ENCODE peak calls at places on chromosomes 2 and 18, in nine cellular contexts. O, M, G, L, X, R, V, H and Z are unnamed samples.

GRCh38 chr2:72008608-72009007 is 139.1 kb downstream of the CYP26B1 start:
- DNase-seq in O (no peak), M (no peak), G (peak; percentile 44), L (no peak), X (no peak), R (no peak), V (no peak), H (peak; percentile 30), Z (no peak)

GRCh38 chr18:12597775-12598174 is 60.1 kb downstream of the SPIRE1 start:
- DNase-seq in O (no peak), M (no peak), G (no peak), L (peak; percentile 71), X (no peak), R (no peak), V (peak; percentile 47), H (peak; percentile 88), Z (no peak)

GRCh38 chr2:167608487-167608886 is 638.9 kb downstream of the STK39 start:
- DNase-seq in O (no peak), M (no peak), G (no peak), L (no peak), X (no peak), R (no peak), V (no peak), H (no peak), Z (no peak)

GRCh38 chr18:79257480-79257879 is 138.2 kb upstream of the NFATC1 start:
- DNase-seq in O (no peak), M (no peak), G (no peak), L (no peak), X (no peak), R (no peak), V (no peak), H (no peak), Z (no peak)

GRCh38 chr2:74396149-74396548 is 16.0 kb upstream of the DCTN1 start:
- DNase-seq in O (no peak), M (no peak), G (no peak), L (no peak), X (no peak), R (no peak), V (no peak), H (no peak), Z (no peak)

GRCh38 chr18:3857544-3857943 is 407.6 kb downstream of the TGIF1 start:
- DNase-seq in O (no peak), M (no peak), G (no peak), L (no peak), X (no peak), R (no peak), V (no peak), H (no peak), Z (no peak)

GRCh38 chr2:82790277-82791021 is 1668.6 kb downstream of the SUCLG1 start:
- DNase-seq in O (no peak), M (no peak), G (no peak), L (no peak), X (no peak), R (no peak), V (no peak), H (no peak), Z (peak; percentile 86)

GRCh38 chr2:63975437-63976124 is 43.6 kb downstream of the VPS54 start:
- DNase-seq in O (no peak), M (no peak), G (no peak), L (no peak), X (no peak), R (no peak), V (no peak), H (no peak), Z (no peak)

GRCh38 chr2:218406949-218407703 is 7.5 kb downstream of the CTDSP1 start:
- DNase-seq in O (no peak), M (peak; percentile 79), G (peak; percentile 84), L (peak; percentile 87), X (no peak), R (peak; percentile 44), V (no peak), H (no peak), Z (peak; percentile 71)

GRCh38 chr2:218405365-218406208 is 5.9 kb downstream of the CTDSP1 start:
- DNase-seq in O (peak; percentile 35), M (no peak), G (no peak), L (peak; percentile 73), X (no peak), R (no peak), V (no peak), H (no peak), Z (no peak)

GRCh38 chr2:218406209-218406948 is 6.7 kb downstream of the CTDSP1 start:
- DNase-seq in O (peak; percentile 92), M (peak; percentile 98), G (peak; percentile 95), L (peak; percentile 99), X (peak; percentile 99), R (peak; percentile 85), V (peak; percentile 84), H (peak; percentile 94), Z (peak; percentile 97)

GRCh38 chr2:218404351-218405145 is 4.9 kb downstream of the CTDSP1 start:
- DNase-seq in O (no peak), M (no peak), G (no peak), L (no peak), X (no peak), R (no peak), V (no peak), H (no peak), Z (no peak)

GRCh38 chr2:218407717-218408116 is 8.0 kb downstream of the CTDSP1 start:
- DNase-seq in O (no peak), M (no peak), G (no peak), L (no peak), X (no peak), R (no peak), V (no peak), H (no peak), Z (no peak)
- H3K4me3 ChIP-seq in O (no peak overlapping the region), M (no peak overlapping the region), G (no peak overlapping the region), L (no peak overlapping the region), X (no peak overlapping the region), R (peak overlapping the region; percentile 65), V (no peak overlapping the region), H (no peak overlapping the region), Z (no peak overlapping the region)

DNA sequence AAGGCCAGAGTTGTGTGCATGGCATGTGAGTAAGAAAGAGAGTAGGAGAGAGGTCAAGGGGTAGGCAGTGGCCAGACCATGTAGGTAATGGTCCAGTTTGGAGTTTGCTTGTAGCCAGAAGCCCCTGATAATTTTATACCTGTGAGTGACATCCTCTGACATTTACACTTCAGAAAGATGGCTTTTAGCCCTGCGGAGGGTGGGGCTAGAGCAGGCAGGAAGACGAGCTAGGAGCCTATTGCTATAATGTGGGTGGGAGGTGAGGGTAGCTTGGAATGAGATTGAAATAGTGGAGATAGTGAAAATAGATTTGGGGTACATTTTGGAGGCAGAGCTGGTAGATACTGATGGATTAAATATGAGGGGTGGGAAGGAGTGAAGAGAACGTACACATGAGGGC is 48.8 kb upstream of the MGAT5 start:
- DNase-seq in O (no peak), M (no peak), G (no peak), L (no peak), X (no peak), R (no peak), V (no peak), H (no peak), Z (no peak)
- H3K4me1 ChIP-seq in O (peaks cover 23% of the 10 kb centered on the region), M (no peaks in the 10 kb centered on the region), G (no peaks in the 10 kb centered on the region), L (peaks cover 31% of the 10 kb centered on the region), X (no peaks in the 10 kb centered on the region), R (peaks cover 17% of the 10 kb centered on the region), V (no peaks in the 10 kb centered on the region), H (no peaks in the 10 kb centered on the region), Z (peaks cover 22% of the 10 kb centered on the region)

GRCh38 chr2:1995987-1996386 is 251.7 kb upstream of the PXDN start:
- DNase-seq in O (no peak), M (no peak), G (no peak), L (no peak), X (no peak), R (no peak), V (no peak), H (no peak), Z (no peak)

GRCh38 chr2:1992280-1992679 is 248.0 kb upstream of the PXDN start:
- DNase-seq in O (no peak), M (no peak), G (no peak), L (no peak), X (no peak), R (no peak), V (no peak), H (no peak), Z (no peak)

GRCh38 chr2:1995086-1995485 is 250.8 kb upstream of the PXDN start:
- DNase-seq in O (no peak), M (no peak), G (no peak), L (no peak), X (no peak), R (no peak), V (no peak), H (no peak), Z (no peak)

GRCh38 chr2:1995584-1995983 is 251.3 kb upstream of the PXDN start:
- DNase-seq in O (no peak), M (no peak), G (no peak), L (no peak), X (no peak), R (no peak), V (no peak), H (no peak), Z (no peak)

DNA sequence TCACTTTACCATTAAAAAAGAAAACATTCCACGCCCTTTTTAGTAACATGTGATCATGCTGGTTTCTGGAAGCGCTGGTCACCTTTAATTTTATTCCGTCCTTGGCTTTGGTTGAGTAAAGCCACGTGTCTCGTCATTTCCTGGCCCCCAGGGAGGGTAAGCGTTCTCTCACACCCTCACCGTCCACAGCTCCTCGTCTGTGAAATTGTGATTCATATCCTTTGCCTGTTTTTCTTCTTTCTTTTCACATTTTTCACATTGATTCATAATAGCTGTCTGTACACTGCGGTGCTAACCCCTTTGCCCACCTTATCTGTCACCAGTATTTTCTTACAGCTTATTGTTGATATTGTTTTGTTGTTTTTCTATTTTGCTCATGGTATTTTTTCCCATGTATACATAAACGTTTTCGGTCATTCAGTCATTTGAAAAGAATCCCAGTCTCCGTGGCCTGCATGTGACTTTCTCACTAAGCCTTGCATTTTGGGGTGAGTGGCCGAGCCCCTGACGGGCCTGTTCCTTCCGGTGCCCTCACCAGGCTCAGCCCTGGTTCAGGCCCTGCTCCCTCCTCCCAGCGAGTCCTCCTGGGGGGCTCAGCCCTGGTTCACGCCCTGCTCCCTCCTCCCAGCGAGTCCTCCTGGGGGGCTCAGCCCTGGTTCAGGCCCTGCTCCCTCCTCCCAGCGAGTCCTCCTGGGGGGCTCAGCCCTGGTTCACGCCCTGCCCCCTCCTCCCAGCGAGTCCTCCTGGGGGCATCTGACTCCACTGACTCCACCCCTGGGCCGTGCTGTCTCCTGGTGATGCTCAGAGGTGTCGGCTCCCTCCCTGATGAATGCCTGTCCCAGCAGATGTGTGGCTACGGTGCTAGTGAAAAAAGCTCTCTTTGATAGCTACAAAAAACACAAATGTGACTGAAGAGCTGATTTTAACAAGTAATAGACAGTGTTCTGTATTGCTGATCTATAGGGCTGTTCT is 249.7 kb upstream of the PXDN start:
- DNase-seq in O (no peak), M (no peak), G (no peak), L (no peak), X (no peak), R (no peak), V (no peak), H (no peak), Z (no peak)
- H3K9me3 ChIP-seq in O (peaks cover 2% of the 10 kb centered on the region), M (no peaks in the 10 kb centered on the region), G (peaks cover 6% of the 10 kb centered on the region), L (no peaks in the 10 kb centered on the region), X (no peaks in the 10 kb centered on the region), R (no peaks in the 10 kb centered on the region), V (no peaks in the 10 kb centered on the region), H (peaks cover 3% of the 10 kb centered on the region), Z (no peaks in the 10 kb centered on the region)

DNA sequence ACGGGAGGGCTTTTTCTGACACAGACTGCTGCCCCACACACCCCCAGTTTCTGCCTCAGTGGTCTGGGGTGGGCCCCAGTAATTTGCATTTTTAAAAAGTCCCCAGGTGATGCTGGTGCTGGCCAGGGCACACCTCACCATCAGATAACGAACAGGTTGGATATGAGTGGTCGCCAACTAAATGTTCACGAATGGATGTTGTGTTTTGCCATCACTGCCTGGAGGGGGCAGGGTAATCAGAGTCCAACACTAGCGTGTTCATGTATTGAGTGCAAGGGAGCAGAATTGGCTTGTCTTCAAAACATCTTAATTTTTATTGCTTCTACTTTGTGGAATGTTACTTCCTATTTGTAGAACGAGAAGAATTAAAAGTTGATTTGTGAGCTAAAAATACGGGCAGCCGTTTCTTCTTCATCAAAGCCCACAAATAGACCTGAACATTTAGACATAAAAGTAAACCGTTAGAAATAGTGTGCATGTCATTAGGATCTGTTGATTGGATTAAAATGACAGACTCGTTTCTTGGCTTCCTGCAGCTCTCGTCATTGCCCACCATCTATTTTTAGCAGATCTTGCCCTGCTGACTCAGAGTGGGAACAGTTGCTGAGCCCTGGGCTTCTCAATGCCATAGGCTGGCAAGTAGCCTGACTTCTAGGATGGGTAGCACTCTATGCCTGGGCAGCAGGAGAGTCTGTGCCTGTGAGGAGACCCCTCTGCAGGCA is 45.2 kb downstream of the NCK2 start:
- DNase-seq in O (no peak), M (peak; percentile 36), G (no peak), L (no peak), X (no peak), R (peak; percentile 47), V (no peak), H (no peak), Z (no peak)
- H3K4me3 ChIP-seq in O (no peak overlapping the region), M (no peak overlapping the region), G (no peak overlapping the region), L (no peak overlapping the region), X (no peak overlapping the region), R (peak overlapping the region; percentile 35), V (no peak overlapping the region), H (no peak overlapping the region), Z (no peak overlapping the region)